ENCODE peak calls at places on chromosome 2, in six cellular contexts. G, B, Y, E, F and W are unnamed samples.

GRCh38 chr2:148201075-148202004 is 180.4 kb downstream of the MBD5 start:
- DNase-seq in B (peak), E (no peak), Y (peak), G (no peak), F (peak), W (peak)

GRCh38 chr2:199985625-199986207 is 30.3 kb downstream of the MAIP1 start:
- DNase-seq in G (no peak), E (no peak), F (peak), B (peak), Y (peak), W (peak)

GRCh38 chr2:128594273-128594910 is 275.7 kb upstream of the HS6ST1 start:
- DNase-seq in B (no peak), F (no peak), Y (no peak), G (no peak), E (no peak), W (no peak)

GRCh38 chr2:54514819-54515569 is 58.9 kb downstream of the SPTBN1 start:
- DNase-seq in G (no peak), E (no peak), B (no peak), F (no peak), Y (no peak), W (no peak)

GRCh38 chr2:158650646-158651357 is 144.3 kb upstream of the DAPL1 start:
- DNase-seq in E (no peak), B (no peak), Y (no peak), G (no peak), F (no peak), W (no peak)

GRCh38 chr2:156329031-156329921 is 3.2 kb downstream of the NR4A2 start:
- DNase-seq in E (no peak), G (peak), Y (peak), F (no peak), B (peak), W (no peak)

GRCh38 chr2:219277703-219278654 is 1.2 kb upstream of the DNAJB2 start:
- DNase-seq in Y (peak), G (peak), B (peak), F (peak), E (peak), W (peak)

GRCh38 chr2:35454966-35455638 is 900.5 kb upstream of the CRIM1 start:
- DNase-seq in G (no peak), F (no peak), B (peak), E (no peak), Y (no peak), W (no peak)

GRCh38 chr2:47636596-47636995 is 146.3 kb upstream of the MSH6 start:
- DNase-seq in B (no peak), Y (no peak), G (no peak), E (no peak), F (no peak), W (peak)

GRCh38 chr2:45190481-45190880 is 181.2 kb upstream of the SIX2 start:
- DNase-seq in F (no peak), Y (no peak), B (peak), E (no peak), G (no peak), W (peak)

GRCh38 chr2:144701259-144701658 is 181.3 kb upstream of the ZEB2 start:
- DNase-seq in B (no peak), G (no peak), F (no peak), Y (no peak), E (no peak), W (no peak)

GRCh38 chr2:127101048-127101611 is 5.8 kb downstream of the BIN1 start:
- DNase-seq in B (no peak), F (no peak), Y (no peak), E (no peak), G (no peak), W (no peak)

GRCh38 chr2:119694470-119694993 is 15.5 kb downstream of the TMEM177 start:
- DNase-seq in F (no peak), G (no peak), E (no peak), Y (no peak), B (no peak), W (no peak)

GRCh38 chr2:105640241-105640640 is 104.5 kb upstream of the NCK2 start:
- DNase-seq in E (no peak), Y (no peak), F (no peak), B (no peak), G (no peak), W (no peak)

GRCh38 chr2:231611273-231612198 is 18.9 kb downstream of the TEX44 start:
- DNase-seq in G (no peak), Y (peak), F (no peak), E (no peak), B (peak), W (peak)
- TF ChIP-seq CTCF in G (no peak), Y (peak), F (no peak), E (peak), B (peak), W (peak)

DNA sequence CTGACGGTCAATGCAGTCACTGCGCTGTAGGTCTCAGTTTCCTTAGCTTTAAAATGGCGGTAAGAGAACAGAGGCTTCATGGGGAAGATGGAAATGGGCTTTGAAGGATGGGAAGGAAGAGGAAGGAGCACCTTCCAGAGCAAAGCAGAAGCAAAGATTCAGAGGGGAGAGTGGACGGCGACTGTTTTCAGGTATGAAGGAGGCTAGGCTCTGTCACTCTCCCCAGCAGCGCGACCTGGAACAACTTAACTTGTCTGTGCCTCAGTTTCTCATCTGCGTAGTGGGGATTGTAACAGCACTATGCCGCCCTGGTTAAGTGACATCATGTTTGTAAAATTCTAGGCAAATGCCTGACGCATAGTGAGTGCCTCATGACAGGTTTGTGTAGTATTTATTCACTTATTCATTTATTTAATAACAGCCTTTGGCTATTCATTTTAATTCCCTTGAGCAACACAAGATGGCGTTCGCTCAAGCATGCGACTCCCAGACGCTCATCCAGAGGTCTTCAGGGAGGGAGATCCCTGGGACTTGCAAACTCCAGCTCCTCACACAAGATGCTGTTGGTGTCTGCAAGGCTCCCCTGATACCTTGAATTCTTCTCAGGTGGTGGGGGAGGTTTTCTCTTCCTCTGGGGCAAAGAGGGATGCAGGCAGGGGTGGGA is 336.3 kb downstream of the DYSF start:
- DNase-seq in B (peak), Y (no peak), G (no peak), E (no peak), F (no peak), W (peak)
- TF ChIP-seq CTCF in B (peak), Y (no peak), G (no peak), E (no peak), F (no peak), W (peak)

DNA sequence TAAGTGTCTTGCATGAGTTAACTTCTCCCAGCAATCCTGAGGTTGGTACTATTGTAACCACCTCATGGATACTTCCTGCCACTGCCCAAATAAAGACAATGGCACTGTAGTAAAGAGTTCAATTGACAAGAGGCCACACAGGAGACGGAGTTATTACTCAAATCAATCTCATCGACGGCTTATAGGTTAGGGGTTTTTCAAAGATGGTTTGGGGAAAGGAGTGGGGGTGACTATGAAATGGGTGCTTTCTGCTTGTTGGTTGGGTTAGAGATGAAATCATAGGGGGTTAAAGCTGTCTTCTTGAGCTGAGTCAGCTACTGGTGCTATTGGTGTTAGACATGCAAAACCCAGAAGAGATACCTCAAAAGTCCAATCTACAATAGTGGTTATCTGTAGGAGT is 1258.0 kb upstream of the ZEB2 start:
- DNase-seq in E (no peak), Y (no peak), B (no peak), F (no peak), G (no peak), W (no peak)
- TF ChIP-seq CTCF in E (no peak), Y (no peak), B (no peak), F (no peak), G (no peak), W (no peak)

GRCh38 chr2:69493268-69493667 is 56.0 kb upstream of the NFU1 start:
- DNase-seq in E (no peak), Y (peak), G (no peak), F (no peak), B (peak), W (no peak)
- TF ChIP-seq CTCF in E (no peak), Y (no peak), G (no peak), F (no peak), B (no peak), W (no peak)

DNA sequence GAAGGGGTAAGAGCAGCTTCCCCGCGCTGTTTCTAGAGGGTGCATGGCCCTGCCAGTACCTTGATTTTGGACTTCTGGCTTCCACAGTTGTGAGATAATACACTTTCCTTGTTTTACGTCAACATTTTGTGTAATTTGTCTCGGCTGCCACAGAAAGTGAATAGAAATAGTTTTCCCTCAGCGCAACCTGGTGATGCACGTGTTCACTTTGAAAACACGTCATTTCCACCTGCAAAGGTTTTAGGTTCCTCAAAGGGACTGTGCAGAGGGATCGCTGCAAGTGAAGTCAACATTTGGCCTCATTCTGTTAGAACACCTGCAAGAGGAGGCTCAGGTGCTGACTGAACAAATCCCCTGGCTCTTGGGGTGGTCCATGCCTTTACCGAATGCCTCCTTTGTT is 71.7 kb downstream of the LONRF2 start:
- DNase-seq in Y (no peak), B (no peak), G (no peak), E (no peak), F (no peak), W (no peak)
- TF ChIP-seq CTCF in Y (no peak), B (no peak), G (no peak), E (no peak), F (no peak), W (no peak)

GRCh38 chr2:221973502-221973901 is 325.3 kb downstream of the PAX3 start:
- DNase-seq in B (no peak), G (no peak), F (no peak), Y (no peak), E (no peak), W (no peak)

GRCh38 chr2:221972813-221973478 is 325.9 kb downstream of the PAX3 start:
- DNase-seq in G (no peak), Y (no peak), F (no peak), B (no peak), E (no peak), W (no peak)

GRCh38 chr2:221969830-221970144 is 329.0 kb downstream of the PAX3 start:
- DNase-seq in F (no peak), B (no peak), Y (no peak), E (no peak), G (no peak), W (no peak)

GRCh38 chr2:221965806-221966205 is 333.0 kb downstream of the PAX3 start:
- DNase-seq in G (no peak), F (no peak), E (no peak), B (peak), Y (no peak), W (no peak)

GRCh38 chr2:221969087-221969829 is 329.5 kb downstream of the PAX3 start:
- DNase-seq in G (peak), Y (peak), B (peak), E (no peak), F (no peak), W (peak)
- TF ChIP-seq CTCF in G (peak), Y (peak), B (peak), E (peak), F (peak), W (peak)

GRCh38 chr2:30883184-30883583 is 75.9 kb upstream of the CAPN13 start:
- DNase-seq in F (no peak), E (no peak), B (no peak), Y (no peak), G (no peak), W (no peak)
- TF ChIP-seq CTCF in F (no peak), E (no peak), B (no peak), Y (no peak), G (no peak), W (no peak)

GRCh38 chr2:234558642-234559041 is 61.8 kb upstream of the ARL4C start:
- DNase-seq in Y (no peak), G (no peak), F (no peak), B (no peak), E (no peak), W (no peak)
- TF ChIP-seq CTCF in Y (no peak), G (no peak), F (no peak), B (no peak), E (no peak), W (no peak)

GRCh38 chr2:71454221-71455010 is 1.1 kb downstream of the DYSF start:
- DNase-seq in F (no peak), G (no peak), B (peak), Y (no peak), E (no peak), W (no peak)

GRCh38 chr2:71455011-71455740 is 1.8 kb downstream of the DYSF start:
- DNase-seq in G (no peak), E (no peak), B (peak), Y (no peak), F (no peak), W (no peak)

GRCh38 chr2:71451695-71452094 is 1.7 kb upstream of the DYSF start:
- DNase-seq in E (no peak), B (no peak), Y (no peak), G (no peak), F (no peak), W (no peak)

GRCh38 chr2:71453404-71454220 is at the start of gene DYSF:
- DNase-seq in F (no peak), B (peak), Y (peak), G (no peak), E (no peak), W (peak)

GRCh38 chr2:71452565-71452964 is 796 bp upstream of the DYSF start:
- DNase-seq in Y (peak), F (no peak), B (peak), E (no peak), G (no peak), W (peak)
- TF ChIP-seq CTCF in Y (peak), F (no peak), B (peak), E (no peak), G (no peak), W (peak)